ENCODE peak calls at places on chromosome 2, in nine cellular contexts. U is C1 segment of cervical spinal cord; O is choroid plexus epithelial cell; G is stimulated activated CD8-positive, alpha-beta memory T cell treated with anti-CD3 and anti-CD28 coated beads, Interleukin-4, amount 100 ng/mL, for 4 hours; E is activated CD4-positive, alpha-beta T cell treated with anti-CD3 and anti-CD28 coated beads, Interleukin-2, amount 10 ng/mL, durations not matched to agents 7 days and 5 days; H is skeletal muscle cell; J is NB4; D is tibial nerve; R is mesendoderm. T is an unnamed sample.

GRCh38 chr2:152635635-152636298 is 81.5 kb downstream of the PRPF40A start:
- DNase-seq in U (no peak), O (peak), G (peak), E (peak), H (no peak), J (peak), D (peak), R (peak), T (peak)

GRCh38 chr2:24818721-24819167 is 25.5 kb downstream of the CENPO start:
- DNase-seq in U (no peak), O (peak), G (no peak), E (peak), H (no peak), J (no peak), D (no peak), R (no peak), T (no peak)

GRCh38 chr2:241763551-241764271 is 12.9 kb upstream of the GAL3ST2 start:
- DNase-seq in U (no peak), O (no peak), G (no peak), E (no peak), H (no peak), J (peak), D (no peak), R (no peak), T (peak)

GRCh38 chr2:240795468-240795867 is 24.6 kb downstream of the KIF1A start:
- DNase-seq in U (no peak), O (no peak), G (no peak), E (no peak), H (no peak), J (no peak), D (no peak), R (no peak), T (no peak)

GRCh38 chr2:126883661-126884030 is 15.0 kb upstream of the TEX51 start:
- DNase-seq in U (no peak), O (no peak), G (no peak), E (no peak), H (no peak), J (no peak), D (no peak), R (no peak), T (no peak)

GRCh38 chr2:180979086-180979934 is 1.1 kb upstream of the UBE2E3 start:
- DNase-seq in U (no peak), O (peak), G (no peak), E (no peak), H (no peak), J (no peak), D (no peak), R (peak), T (no peak)

GRCh38 chr2:157839822-157840221 is 36.3 kb downstream of the ACVR1 start:
- DNase-seq in U (no peak), O (no peak), G (no peak), E (no peak), H (no peak), J (peak), D (no peak), R (peak), T (no peak)

GRCh38 chr2:133531382-133531781 is 36.9 kb downstream of the NCKAP5 start:
- DNase-seq in U (no peak), O (no peak), G (no peak), E (no peak), H (no peak), J (no peak), D (no peak), R (no peak), T (no peak)

T was measured in MV-4-11.